ENCODE peak calls at places on chromosomes 13 and 19, in four cellular contexts. Z is GM03348, L is GOT3, F is foreskin fibroblast. M is an unnamed sample.

GRCh38 chr19:17784201-17785008 is 10.5 kb upstream of the B3GNT3 start:
- DNase-seq in Z (peak), L (peak), F (no peak), M (peak)

GRCh38 chr13:98454389-98454881 is 122.5 kb downstream of the STK24 start:
- DNase-seq in Z (peak), L (no peak), F (peak), M (peak)

GRCh38 chr19:40642757-40643325 is 41.7 kb downstream of the LTBP4 start:
- DNase-seq in Z (no peak), L (no peak), F (no peak), M (no peak)

GRCh38 chr13:41909524-41909923 is 51.4 kb downstream of the VWA8 start:
- DNase-seq in Z (no peak), L (no peak), F (no peak), M (no peak)

GRCh38 chr13:41259875-41260501 is 3.4 kb downstream of the MTRF1 start:
- DNase-seq in Z (no peak), L (no peak), F (no peak), M (no peak)

GRCh38 chr19:49639401-49640112 is 386 bp downstream of the RRAS start:
- DNase-seq in Z (no peak), L (no peak), F (no peak), M (no peak)

GRCh38 chr13:75316427-75316826 is 165.5 kb downstream of the TBC1D4 start:
- DNase-seq in Z (peak), L (no peak), F (peak), M (no peak)

GRCh38 chr13:74258951-74259350 is 124.7 kb upstream of the KLF12 start:
- DNase-seq in Z (no peak), L (no peak), F (no peak), M (no peak)

GRCh38 chr19:34124828-34125227 is 47.5 kb upstream of the LSM14A start:
- DNase-seq in Z (no peak), L (no peak), F (no peak), M (no peak)

GRCh38 chr19:57800696-57801095 is 14.0 kb downstream of the ZNF552 start:
- DNase-seq in Z (no peak), L (no peak), F (no peak), M (no peak)

GRCh38 chr13:50780201-50781015 is 63.1 kb downstream of the DLEU7 start:
- DNase-seq in Z (no peak), L (no peak), F (no peak), M (no peak)

GRCh38 chr19:45615795-45616708 is 14.0 kb upstream of the GPR4 start:
- DNase-seq in Z (peak), L (no peak), F (peak), M (peak)

GRCh38 chr19:42166336-42166735 is 34.1 kb upstream of the POU2F2 start:
- DNase-seq in Z (no peak), L (no peak), F (no peak), M (no peak)

GRCh38 chr13:70310720-70311119 is 202.5 kb upstream of the KLHL1 start:
- DNase-seq in Z (no peak), L (no peak), F (no peak), M (peak)

GRCh38 chr19:40807147-40808020 is 8.4 kb downstream of the EGLN2 start:
- DNase-seq in Z (no peak), L (no peak), F (no peak), M (no peak)

GRCh38 chr19:47863514-47863936 is 4.5 kb downstream of the TPRX2 start:
- DNase-seq in Z (peak), L (peak), F (peak), M (peak)

GRCh38 chr13:110352735-110353134 is 45.7 kb downstream of the COL4A2 start:
- DNase-seq in Z (no peak), L (no peak), F (no peak), M (no peak)

GRCh38 chr19:3518669-3519068 is 12.6 kb downstream of the FZR1 start:
- DNase-seq in Z (no peak), L (no peak), F (no peak), M (no peak)

GRCh38 chr13:67238277-67238859 is 8.2 kb upstream of the PCDH9 start:
- DNase-seq in Z (peak), L (no peak), F (no peak), M (no peak)

GRCh38 chr19:42850981-42851717 is 28.4 kb downstream of the PSG1 start:
- DNase-seq in Z (peak), L (peak), F (peak), M (peak)

GRCh38 chr13:57557979-57558529 is 73.5 kb upstream of the PCDH17 start:
- DNase-seq in Z (no peak), L (no peak), F (no peak), M (no peak)

GRCh38 chr13:35252536-35253205 is 223.8 kb downstream of the MAB21L1 start:
- DNase-seq in Z (no peak), L (no peak), F (no peak), M (no peak)

M was measured in smooth muscle cell of the brain vasculature.